ENCODE peak calls at places on chromosomes 2 and 18, in ten cellular contexts. V is AG04449, Z is epithelial cell of esophagus, O is HL-60, Q is fibroblast of the aortic adventitia, F is IMR-90, P is astrocyte of the cerebellum, M is GM12865, J is K562, S is LNCaP clone FGC. A is an unnamed sample.

GRCh38 chr2:131493199-131494018 is 1.2 kb upstream of the MZT2A start:
- DNase-seq in V (no peak), Z (no peak), O (no peak), Q (peak; percentile 14), F (no peak), P (no peak), M (no peak), J (no peak), S (no peak), A (no peak)

GRCh38 chr2:237869357-237870102 is 10.1 kb downstream of the RAMP1 start:
- DNase-seq in V (no peak), Z (no peak), O (no peak), Q (no peak), F (no peak), P (no peak), M (no peak), J (no peak), S (no peak), A (no peak)

GRCh38 chr2:4635289-4635688 is 931.9 kb downstream of the DCDC2C start:
- DNase-seq in V (no peak), Z (no peak), O (no peak), Q (no peak), F (no peak), P (no peak), M (no peak), J (no peak), S (peak; percentile 68), A (no peak)

GRCh38 chr2:18412980-18413793 is 147.3 kb downstream of the RDH14 start:
- DNase-seq in V (no peak), Z (no peak), O (no peak), Q (peak; percentile 77), F (peak; percentile 55), P (no peak), M (no peak), J (no peak), S (no peak), A (no peak)

GRCh38 chr18:61984293-61984692 is 91.5 kb upstream of the RNF152 start:
- DNase-seq in V (no peak), Z (no peak), O (no peak), Q (peak; percentile 84), F (no peak), P (no peak), M (no peak), J (no peak), S (no peak), A (no peak)

GRCh38 chr2:145190031-145190703 is 670.2 kb upstream of the ZEB2 start:
- DNase-seq in V (no peak), Z (peak; percentile 44), O (no peak), Q (peak; percentile 24), F (peak; percentile 19), P (no peak), M (no peak), J (no peak), S (no peak), A (no peak)

GRCh38 chr2:29487967-29488550 is 372.8 kb downstream of the CLIP4 start:
- DNase-seq in V (no peak), Z (peak; percentile 16), O (no peak), Q (no peak), F (peak; percentile 63), P (no peak), M (peak; percentile 21), J (no peak), S (no peak), A (no peak)

GRCh38 chr2:103805746-103806145 is 1043.9 kb downstream of the TMEM182 start:
- DNase-seq in V (no peak), Z (peak; percentile 34), O (no peak), Q (no peak), F (no peak), P (no peak), M (no peak), J (no peak), S (no peak), A (no peak)

GRCh38 chr2:163682695-163683094 is 53.1 kb downstream of the FIGN start:
- DNase-seq in V (no peak), Z (peak; percentile 64), O (no peak), Q (peak; percentile 55), F (peak; percentile 55), P (no peak), M (no peak), J (no peak), S (no peak), A (no peak)

GRCh38 chr2:188297983-188298382 is 6.3 kb downstream of the GULP1 start:
- DNase-seq in V (no peak), Z (no peak), O (no peak), Q (no peak), F (no peak), P (no peak), M (no peak), J (no peak), S (no peak), A (no peak)

DNA sequence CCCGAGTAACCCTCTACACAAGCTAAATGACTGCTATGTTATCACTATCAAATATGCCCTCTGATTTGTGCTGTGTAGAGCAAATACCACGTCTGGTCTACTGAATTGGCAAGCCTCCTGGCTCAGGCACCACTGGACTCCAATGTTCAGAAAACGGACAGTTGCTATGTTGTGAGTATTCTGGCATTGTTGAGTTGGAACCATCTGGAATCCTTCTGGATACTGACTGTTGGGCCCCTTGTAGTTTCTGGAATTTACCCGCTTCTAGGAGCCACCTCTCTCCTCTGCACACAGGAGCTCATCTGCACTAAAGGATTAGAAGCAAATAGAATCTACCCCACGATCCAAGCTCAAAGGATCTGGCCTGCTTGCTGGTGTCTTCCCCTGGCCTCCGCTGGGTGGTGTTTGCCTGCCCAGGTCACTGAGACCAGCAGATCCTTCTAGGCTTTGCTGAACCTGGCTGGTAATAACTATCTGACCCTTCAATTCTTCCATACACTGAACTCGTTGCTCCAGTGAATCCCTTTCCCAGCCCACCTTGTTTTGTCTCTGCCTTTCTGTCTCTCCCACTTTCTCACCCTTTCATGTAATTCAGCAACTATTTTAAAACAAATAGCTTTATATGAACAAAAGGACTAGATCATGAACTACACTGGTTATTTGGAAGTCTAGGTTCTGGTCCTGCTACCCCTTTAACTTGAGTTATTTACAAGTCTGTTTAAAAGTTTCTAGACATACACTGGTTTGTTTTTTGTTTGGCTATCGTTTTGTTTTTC is 2.1 kb upstream of the HAAO start:
- DNase-seq in V (no peak), Z (no peak), O (no peak), Q (no peak), F (no peak), P (no peak), M (peak; percentile 88), J (peak; percentile 59), S (no peak), A (no peak)
- TF ChIP-seq CTCF in V (peak; percentile 51), Z (no peak), O (no peak), Q (peak; percentile 30), F (no peak), P (peak; percentile 48), M (peak; percentile 65), J (peak; percentile 59), S (no peak), A (peak; percentile 74)

DNA sequence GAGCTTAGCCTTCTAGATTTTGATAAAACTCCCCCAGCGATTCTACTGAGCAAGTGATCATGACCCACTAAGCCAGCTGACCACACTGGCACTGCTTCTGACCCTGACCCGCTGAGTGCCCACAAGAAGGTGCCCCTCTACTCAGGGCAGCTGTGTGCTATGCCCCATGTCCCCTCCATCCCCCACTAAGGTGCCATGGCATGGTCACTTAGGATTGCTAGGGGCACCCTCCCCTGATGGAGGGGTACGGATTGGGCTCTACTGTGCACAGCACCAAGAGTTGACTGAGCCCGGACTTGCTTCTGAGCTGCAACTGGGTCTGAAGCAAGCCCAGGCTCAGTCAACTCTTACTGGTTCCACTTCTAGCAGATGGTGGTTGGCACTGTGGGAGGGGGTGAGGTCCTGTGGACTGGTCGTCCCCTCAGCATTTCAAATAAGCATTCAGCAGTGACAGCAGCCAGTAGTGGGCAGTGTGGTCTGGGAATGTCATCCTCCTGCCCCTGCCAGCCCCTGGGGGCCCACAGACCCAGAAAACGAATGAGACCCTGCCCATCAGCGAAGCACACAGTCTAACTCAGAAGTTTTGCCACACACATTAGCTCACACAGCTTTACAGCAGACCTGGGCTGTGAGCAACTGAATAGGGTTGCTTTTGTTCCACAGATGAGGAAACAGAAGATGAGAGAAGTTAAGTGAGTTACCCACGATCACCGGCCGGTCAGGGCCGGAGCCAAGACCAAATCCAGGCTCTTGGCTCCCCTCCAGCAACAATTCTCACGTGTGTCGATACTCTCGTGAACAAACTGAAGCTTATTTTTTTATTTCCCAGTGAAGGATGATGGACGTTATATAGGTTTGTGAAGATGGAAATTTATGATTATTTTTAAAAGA is 52.1 kb upstream of the FOSL2 start:
- DNase-seq in V (no peak), Z (no peak), O (no peak), Q (no peak), F (no peak), P (no peak), M (no peak), J (no peak), S (no peak), A (no peak)
- TF ChIP-seq CTCF in V (no peak), Z (no peak), O (no peak), Q (no peak), F (no peak), P (peak; percentile 3), M (no peak), J (peak; percentile 53), S (peak; percentile 4), A (no peak)

DNA sequence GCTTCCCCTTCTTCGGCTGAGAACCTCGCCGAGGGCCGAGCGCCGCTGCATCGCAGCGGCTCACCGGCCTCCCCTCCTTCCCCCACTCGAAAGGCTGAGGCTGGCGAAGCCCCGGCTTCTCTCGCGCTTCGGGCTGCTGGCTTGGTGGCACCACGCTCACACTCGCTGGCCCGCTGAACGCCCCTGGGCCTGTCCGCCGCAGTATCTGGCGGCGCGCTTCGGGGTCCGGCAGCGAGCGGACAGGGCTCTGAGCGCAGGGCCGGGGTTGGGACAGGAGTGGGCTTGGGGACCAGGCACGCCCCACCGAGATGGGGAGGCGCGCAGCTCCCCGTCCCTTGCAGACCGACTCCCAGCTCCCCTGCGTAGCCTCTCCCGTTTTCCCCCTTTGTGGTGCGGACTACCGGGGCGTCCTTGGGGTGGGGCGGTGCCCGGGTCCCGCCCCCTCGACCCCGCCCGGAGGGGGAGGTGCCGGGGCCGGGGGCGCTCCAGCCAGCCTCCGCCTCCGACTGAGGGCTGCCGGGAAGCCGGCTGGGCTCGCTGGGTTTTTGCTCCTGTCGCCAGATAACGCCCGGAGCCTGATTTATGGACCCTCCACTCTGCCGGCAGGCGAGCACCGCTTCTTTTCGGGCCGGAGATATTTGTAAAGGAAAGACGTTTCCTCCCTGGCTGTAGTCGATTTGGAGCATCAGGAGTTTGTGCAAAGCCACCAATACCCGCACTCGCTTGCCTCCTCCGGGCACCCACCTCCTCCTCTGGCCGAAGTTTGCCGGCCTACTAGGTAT is 3.8 kb downstream of the GBX2 start:
- DNase-seq in V (no peak), Z (no peak), O (no peak), Q (no peak), F (no peak), P (no peak), M (no peak), J (no peak), S (no peak), A (no peak)
- TF ChIP-seq CTCF in V (no peak), Z (no peak), O (no peak), Q (no peak), F (no peak), P (no peak), M (no peak), J (no peak), S (no peak), A (no peak)

DNA sequence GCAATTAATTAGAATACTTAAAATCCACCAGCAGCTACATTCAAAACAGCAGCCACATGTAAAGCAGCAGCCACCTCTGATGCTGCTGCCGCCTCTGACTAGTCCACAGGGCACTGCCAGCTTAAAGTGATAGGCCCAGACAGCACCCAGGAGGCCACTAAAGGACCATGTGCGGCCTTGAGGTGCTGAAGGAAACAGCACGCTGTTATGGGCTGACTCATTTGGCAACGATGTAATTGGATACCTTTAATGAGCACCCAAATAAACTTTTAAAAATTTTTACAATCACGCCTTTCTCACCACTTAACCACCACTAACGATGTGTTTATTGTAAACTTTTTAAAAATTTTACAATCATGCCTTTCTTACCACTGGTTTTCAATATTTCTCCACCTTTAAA is 209.3 kb upstream of the NCKAP5 start:
- DNase-seq in V (no peak), Z (peak; percentile 84), O (no peak), Q (no peak), F (no peak), P (no peak), M (no peak), J (no peak), S (peak; percentile 39), A (no peak)
- TF ChIP-seq CTCF in V (no peak), Z (peak; percentile 16), O (no peak), Q (no peak), F (no peak), P (no peak), M (no peak), J (no peak), S (no peak), A (no peak)

A was measured in GM12864.